ENCODE peak calls at places on chromosomes 2 and 18, in ten cellular contexts. One of them, this sample, is unnamed.

GRCh38 chr2:37326285-37326684 is 1.7 kb upstream of the PRKD3 start:
- DNase-seq in KG1: no peak
- DNase-seq in mesothelial cell of epicardium: no peak
- DNase-seq in sciatic nerve: no peak
- DNase-seq in HTR-8/SVneo: peak; percentile 67
- DNase-seq in HCEC 1CT: peak; percentile 84
- DNase-seq in iris pigment epithelial cell: peak; percentile 90
- DNase-seq in T-helper 9 cell: no peak
- DNase-seq in NCI-H1930: no peak
- DNase-seq in activated CD4-positive, CD25-positive, alpha-beta regulatory T cell treated with anti-CD3 and anti-CD28 coated beads, Interleukin-2, amount 50 U/mL, for 72 hours: no peak
- DNase-seq in this sample: no peak

GRCh38 chr2:8546319-8547283 is 135.3 kb upstream of the ID2 start:
- DNase-seq in activated CD4-positive, CD25-positive, alpha-beta regulatory T cell treated with anti-CD3 and anti-CD28 coated beads, Interleukin-2, amount 50 U/mL, for 72 hours: no peak
- DNase-seq in KG1: no peak
- DNase-seq in sciatic nerve: peak; percentile 47
- DNase-seq in HTR-8/SVneo: no peak
- DNase-seq in T-helper 9 cell: no peak
- DNase-seq in NCI-H1930: no peak
- DNase-seq in HCEC 1CT: no peak
- DNase-seq in iris pigment epithelial cell: no peak
- DNase-seq in mesothelial cell of epicardium: no peak
- DNase-seq in this sample: no peak

GRCh38 chr2:8103085-8103708 is 578.7 kb upstream of the ID2 start:
- DNase-seq in sciatic nerve: no peak
- DNase-seq in NCI-H1930: no peak
- DNase-seq in mesothelial cell of epicardium: no peak
- DNase-seq in activated CD4-positive, CD25-positive, alpha-beta regulatory T cell treated with anti-CD3 and anti-CD28 coated beads, Interleukin-2, amount 50 U/mL, for 72 hours: no peak
- DNase-seq in KG1: no peak
- DNase-seq in HTR-8/SVneo: no peak
- DNase-seq in HCEC 1CT: no peak
- DNase-seq in T-helper 9 cell: no peak
- DNase-seq in iris pigment epithelial cell: peak; percentile 16
- DNase-seq in this sample: no peak

GRCh38 chr18:67359868-67360838 is 156.4 kb downstream of the DSEL start:
- DNase-seq in mesothelial cell of epicardium: no peak
- DNase-seq in HCEC 1CT: peak; percentile 94
- DNase-seq in T-helper 9 cell: no peak
- DNase-seq in iris pigment epithelial cell: peak; percentile 98
- DNase-seq in sciatic nerve: peak; percentile 65
- DNase-seq in HTR-8/SVneo: peak; percentile 64
- DNase-seq in NCI-H1930: no peak
- DNase-seq in KG1: no peak
- DNase-seq in activated CD4-positive, CD25-positive, alpha-beta regulatory T cell treated with anti-CD3 and anti-CD28 coated beads, Interleukin-2, amount 50 U/mL, for 72 hours: no peak
- DNase-seq in this sample: no peak

GRCh38 chr2:75324141-75324540 is 124.8 kb upstream of the TACR1 start:
- DNase-seq in NCI-H1930: no peak
- DNase-seq in activated CD4-positive, CD25-positive, alpha-beta regulatory T cell treated with anti-CD3 and anti-CD28 coated beads, Interleukin-2, amount 50 U/mL, for 72 hours: no peak
- DNase-seq in iris pigment epithelial cell: peak; percentile 2
- DNase-seq in KG1: no peak
- DNase-seq in T-helper 9 cell: no peak
- DNase-seq in HCEC 1CT: peak; percentile 1
- DNase-seq in sciatic nerve: no peak
- DNase-seq in mesothelial cell of epicardium: no peak
- DNase-seq in HTR-8/SVneo: no peak
- DNase-seq in this sample: no peak

GRCh38 chr18:48161201-48161910 is 230.9 kb upstream of the SMAD2 start:
- DNase-seq in T-helper 9 cell: peak; percentile 63
- DNase-seq in mesothelial cell of epicardium: peak; percentile 89
- DNase-seq in sciatic nerve: peak; percentile 92
- DNase-seq in NCI-H1930: no peak
- DNase-seq in activated CD4-positive, CD25-positive, alpha-beta regulatory T cell treated with anti-CD3 and anti-CD28 coated beads, Interleukin-2, amount 50 U/mL, for 72 hours: peak; percentile 60
- DNase-seq in HCEC 1CT: peak; percentile 62
- DNase-seq in KG1: no peak
- DNase-seq in iris pigment epithelial cell: peak; percentile 48
- DNase-seq in HTR-8/SVneo: peak; percentile 54
- DNase-seq in this sample: no peak

GRCh38 chr2:200479617-200480292 is 30.1 kb downstream of the KCTD18 start:
- DNase-seq in mesothelial cell of epicardium: no peak
- DNase-seq in T-helper 9 cell: no peak
- DNase-seq in NCI-H1930: no peak
- DNase-seq in HCEC 1CT: peak; percentile 87
- DNase-seq in activated CD4-positive, CD25-positive, alpha-beta regulatory T cell treated with anti-CD3 and anti-CD28 coated beads, Interleukin-2, amount 50 U/mL, for 72 hours: no peak
- DNase-seq in sciatic nerve: no peak
- DNase-seq in iris pigment epithelial cell: peak; percentile 90
- DNase-seq in KG1: peak; percentile 59
- DNase-seq in HTR-8/SVneo: peak; percentile 32
- DNase-seq in this sample: no peak

GRCh38 chr18:78138993-78139496 is 840.6 kb upstream of the SALL3 start:
- DNase-seq in NCI-H1930: no peak
- DNase-seq in activated CD4-positive, CD25-positive, alpha-beta regulatory T cell treated with anti-CD3 and anti-CD28 coated beads, Interleukin-2, amount 50 U/mL, for 72 hours: no peak
- DNase-seq in sciatic nerve: no peak
- DNase-seq in iris pigment epithelial cell: no peak
- DNase-seq in mesothelial cell of epicardium: no peak
- DNase-seq in HTR-8/SVneo: no peak
- DNase-seq in HCEC 1CT: no peak
- DNase-seq in T-helper 9 cell: no peak
- DNase-seq in KG1: no peak
- DNase-seq in this sample: peak; percentile 32

GRCh38 chr2:161910200-161910599 is 163.8 kb downstream of the DPP4 start:
- DNase-seq in HCEC 1CT: no peak
- DNase-seq in iris pigment epithelial cell: no peak
- DNase-seq in HTR-8/SVneo: no peak
- DNase-seq in KG1: no peak
- DNase-seq in mesothelial cell of epicardium: no peak
- DNase-seq in NCI-H1930: no peak
- DNase-seq in sciatic nerve: no peak
- DNase-seq in T-helper 9 cell: no peak
- DNase-seq in activated CD4-positive, CD25-positive, alpha-beta regulatory T cell treated with anti-CD3 and anti-CD28 coated beads, Interleukin-2, amount 50 U/mL, for 72 hours: no peak
- DNase-seq in this sample: no peak

GRCh38 chr2:218849721-218850120 is 9.9 kb upstream of the WNT6 start:
- DNase-seq in KG1: no peak
- DNase-seq in iris pigment epithelial cell: no peak
- DNase-seq in NCI-H1930: no peak
- DNase-seq in T-helper 9 cell: no peak
- DNase-seq in HCEC 1CT: no peak
- DNase-seq in mesothelial cell of epicardium: no peak
- DNase-seq in HTR-8/SVneo: no peak
- DNase-seq in sciatic nerve: peak; percentile 18
- DNase-seq in activated CD4-positive, CD25-positive, alpha-beta regulatory T cell treated with anti-CD3 and anti-CD28 coated beads, Interleukin-2, amount 50 U/mL, for 72 hours: no peak
- DNase-seq in this sample: no peak

GRCh38 chr2:206113148-206113547 is 27.2 kb upstream of the INO80D start:
- DNase-seq in HTR-8/SVneo: no peak
- DNase-seq in activated CD4-positive, CD25-positive, alpha-beta regulatory T cell treated with anti-CD3 and anti-CD28 coated beads, Interleukin-2, amount 50 U/mL, for 72 hours: no peak
- DNase-seq in KG1: no peak
- DNase-seq in iris pigment epithelial cell: peak; percentile 64
- DNase-seq in HCEC 1CT: peak; percentile 65
- DNase-seq in T-helper 9 cell: no peak
- DNase-seq in sciatic nerve: no peak
- DNase-seq in mesothelial cell of epicardium: no peak
- DNase-seq in NCI-H1930: no peak
- DNase-seq in this sample: no peak

GRCh38 chr2:207593277-207593676 is 31.9 kb downstream of the METTL21A start:
- DNase-seq in iris pigment epithelial cell: no peak
- DNase-seq in mesothelial cell of epicardium: no peak
- DNase-seq in NCI-H1930: no peak
- DNase-seq in KG1: no peak
- DNase-seq in sciatic nerve: no peak
- DNase-seq in HTR-8/SVneo: no peak
- DNase-seq in HCEC 1CT: no peak
- DNase-seq in activated CD4-positive, CD25-positive, alpha-beta regulatory T cell treated with anti-CD3 and anti-CD28 coated beads, Interleukin-2, amount 50 U/mL, for 72 hours: no peak
- DNase-seq in T-helper 9 cell: no peak
- DNase-seq in this sample: no peak

GRCh38 chr2:100935372-100935752 is 66.7 kb upstream of the RPL31 start:
- DNase-seq in activated CD4-positive, CD25-positive, alpha-beta regulatory T cell treated with anti-CD3 and anti-CD28 coated beads, Interleukin-2, amount 50 U/mL, for 72 hours: no peak
- DNase-seq in HCEC 1CT: peak; percentile 49
- DNase-seq in NCI-H1930: no peak
- DNase-seq in iris pigment epithelial cell: peak; percentile 84
- DNase-seq in KG1: no peak
- DNase-seq in T-helper 9 cell: no peak
- DNase-seq in mesothelial cell of epicardium: no peak
- DNase-seq in sciatic nerve: no peak
- DNase-seq in HTR-8/SVneo: no peak
- DNase-seq in this sample: no peak

GRCh38 chr2:46493241-46493970 is 14.0 kb downstream of the TMEM247 start:
- DNase-seq in NCI-H1930: no peak
- DNase-seq in activated CD4-positive, CD25-positive, alpha-beta regulatory T cell treated with anti-CD3 and anti-CD28 coated beads, Interleukin-2, amount 50 U/mL, for 72 hours: no peak
- DNase-seq in mesothelial cell of epicardium: no peak
- DNase-seq in iris pigment epithelial cell: peak; percentile 78
- DNase-seq in sciatic nerve: no peak
- DNase-seq in KG1: no peak
- DNase-seq in HCEC 1CT: peak; percentile 80
- DNase-seq in T-helper 9 cell: no peak
- DNase-seq in HTR-8/SVneo: peak; percentile 67
- DNase-seq in this sample: no peak

This sample was measured in NCI-H774.